ENCODE peak calls at places on chromosomes 16 and 17, in seven cellular contexts. D, P, H, U, E, N and B are unnamed samples. For H3K36me3, the result is how much of the 10 kb centered on the place peaks cover.

GRCh38 chr17:80523054-80523744 is 21.4 kb upstream of the RPTOR start:
- DNase-seq in U (no peak), H (no peak), P (no peak), N (no peak), D (no peak), E (no peak), B (peak)

GRCh38 chr17:65684631-65685030 is 123.2 kb upstream of the AXIN2 start:
- DNase-seq in H (no peak), D (no peak), P (no peak), N (no peak), U (no peak), E (no peak), B (no peak)

GRCh38 chr16:72740346-72740745 is 307.6 kb downstream of the ZFHX3 start:
- DNase-seq in P (no peak), H (no peak), N (no peak), E (no peak), U (no peak), D (no peak), B (no peak)

GRCh38 chr16:1777375-1778199 is 4.7 kb upstream of the MRPS34 start:
- DNase-seq in U (no peak), H (no peak), D (no peak), N (no peak), P (no peak), E (no peak), B (no peak)

GRCh38 chr17:49315974-49316570 is 46.0 kb downstream of the ZNF652 start:
- DNase-seq in E (no peak), U (no peak), D (peak), H (no peak), P (no peak), N (no peak), B (no peak)

GRCh38 chr17:81129289-81129688 is 36.0 kb upstream of the PVALEF start:
- DNase-seq in U (no peak), P (peak), N (no peak), H (no peak), D (no peak), E (no peak), B (no peak)

GRCh38 chr16:49484454-49484853 is 110.8 kb downstream of the C16orf78 start:
- DNase-seq in N (peak), H (peak), E (peak), D (peak), U (no peak), P (peak), B (no peak)

GRCh38 chr16:66660422-66661209 is 35.9 kb downstream of the CMTM4 start:
- DNase-seq in U (no peak), E (peak), P (peak), D (no peak), N (peak), H (peak), B (peak)

GRCh38 chr17:38550661-38551060 is 55.1 kb downstream of the SRCIN1 start:
- DNase-seq in E (peak), P (no peak), H (peak), D (no peak), U (no peak), N (no peak), B (no peak)

GRCh38 chr17:18964550-18964949 is 12.6 kb downstream of the SLC5A10 start:
- DNase-seq in D (no peak), N (peak), P (no peak), H (no peak), U (no peak), E (no peak), B (no peak)

GRCh38 chr16:78146807-78147206 is 47.4 kb downstream of the WWOX start:
- DNase-seq in P (no peak), E (no peak), D (no peak), N (no peak), U (no peak), H (no peak), B (no peak)

GRCh38 chr16:57423152-57423551 is 18.6 kb downstream of the CCL17 start:
- DNase-seq in N (no peak), U (no peak), H (no peak), D (no peak), P (no peak), E (no peak), B (no peak)

GRCh38 chr16:87189426-87189825 is 127.8 kb downstream of the C16orf95 start:
- DNase-seq in P (no peak), N (no peak), U (no peak), D (no peak), E (no peak), H (no peak), B (no peak)

GRCh38 chr17:19482571-19482970 is 51.1 kb upstream of the SLC47A1 start:
- DNase-seq in D (no peak), N (no peak), E (no peak), U (peak), P (no peak), H (no peak), B (no peak)

GRCh38 chr17:67461228-67461780 is 84.2 kb downstream of the PITPNC1 start:
- DNase-seq in H (no peak), E (no peak), N (no peak), U (no peak), D (no peak), P (no peak), B (no peak)

GRCh38 chr17:73420897-73421296 is 109.1 kb upstream of the CDC42EP4 start:
- DNase-seq in E (no peak), N (no peak), D (peak), H (no peak), U (peak), P (no peak), B (no peak)

GRCh38 chr16:70746708-70747424 is 54.1 kb downstream of the VAC14 start:
- DNase-seq in D (peak), P (no peak), U (peak), N (peak), E (peak), H (peak), B (no peak)

GRCh38 chr17:81869221-81870154 is 1.6 kb downstream of the ARHGDIA start:
- DNase-seq in D (peak), N (peak), P (peak), H (no peak), E (no peak), U (no peak), B (peak)

GRCh38 chr17:66438101-66438500 is 135.7 kb downstream of the PRKCA start:
- DNase-seq in P (no peak), H (no peak), U (no peak), D (peak), E (no peak), N (no peak), B (no peak)

GRCh38 chr17:82745524-82745923 is 6.3 kb upstream of the TBCD start:
- DNase-seq in H (no peak), D (no peak), U (no peak), P (no peak), E (no peak), N (no peak), B (no peak)

GRCh38 chr17:57781386-57782050 is 36.4 kb upstream of the CCDC182 start:
- DNase-seq in U (no peak), N (no peak), P (peak), E (no peak), H (no peak), D (no peak), B (no peak)

GRCh38 chr17:45428050-45428953 is 4.4 kb downstream of the ARHGAP27 start:
- DNase-seq in E (peak), H (peak), P (peak), N (peak), U (peak), D (peak), B (peak)

GRCh38 chr17:8887834-8888703 is 20.6 kb upstream of the PIK3R6 start:
- DNase-seq in N (peak), E (peak), U (no peak), P (peak), D (no peak), H (no peak), B (peak)

GRCh38 chr17:48738803-48739526 is 10.4 kb upstream of the HOXB13 start:
- DNase-seq in N (no peak), U (no peak), E (no peak), H (no peak), P (peak), D (no peak), B (peak)

GRCh38 chr16:27529962-27530361 is 19.8 kb downstream of the GTF3C1 start:
- DNase-seq in U (no peak), D (no peak), P (no peak), E (no peak), N (no peak), H (no peak), B (no peak)

GRCh38 chr16:65375651-65376050 is 253.8 kb upstream of the CDH11 start:
- DNase-seq in P (no peak), D (no peak), E (no peak), N (no peak), H (no peak), U (no peak), B (no peak)

GRCh38 chr17:7022791-7023571 is at the start of gene BCL6B:
- DNase-seq in D (no peak), H (no peak), E (peak), N (peak), P (peak), U (no peak), B (peak)

GRCh38 chr17:29180051-29180787 is at the start of gene MYO18A:
- DNase-seq in N (peak), P (peak), D (peak), H (no peak), U (peak), E (peak), B (peak)

GRCh38 chr17:34675143-34675542 is 95.8 kb downstream of the TMEM132E start:
- DNase-seq in E (no peak), P (no peak), D (no peak), H (peak), U (no peak), N (no peak), B (no peak)

GRCh38 chr16:49281843-49282642 is 405 bp upstream of the CBLN1 start:
- DNase-seq in U (no peak), N (peak), P (peak), D (peak), E (peak), H (no peak), B (peak)

GRCh38 chr17:61482467-61482866 is 30.2 kb downstream of the TBX4 start:
- DNase-seq in U (no peak), H (no peak), N (no peak), P (no peak), D (no peak), E (no peak), B (no peak)

GRCh38 chr16:73048292-73049050 is 543 bp upstream of the ZFHX3 start:
- DNase-seq in N (peak), E (peak), D (no peak), P (peak), U (peak), H (no peak), B (no peak)

GRCh38 chr17:59154335-59154720 is 658 bp downstream of the SKA2 start:
- DNase-seq in U (peak), P (peak), H (peak), D (peak), E (peak), N (peak), B (peak)

GRCh38 chr16:68298907-68299515 is 11.7 kb downstream of the SLC7A6OS start:
- DNase-seq in D (no peak), U (no peak), N (no peak), P (peak), H (peak), E (peak), B (peak)

GRCh38 chr16:69693916-69694315 is 32.4 kb downstream of the NQO1 start:
- DNase-seq in H (no peak), D (no peak), P (no peak), E (no peak), N (no peak), U (no peak), B (no peak)
- H3K36me3 ChIP-seq in H (half or more), D (half or more), P (under half), E (half or more), N (under half), U (half or more), B (under half)

GRCh38 chr16:3021449-3022207 is 1.5 kb downstream of the TNFRSF12A start:
- DNase-seq in E (peak), N (peak), H (peak), P (peak), D (peak), U (peak), B (peak)

GRCh38 chr16:3022697-3023414 is 886 bp downstream of the HCFC1R1 start:
- DNase-seq in U (no peak), D (peak), P (no peak), N (no peak), E (no peak), H (no peak), B (no peak)

GRCh38 chr16:3023415-3023668 is 400 bp downstream of the HCFC1R1 start:
- DNase-seq in P (no peak), U (peak), E (peak), N (peak), H (no peak), D (no peak), B (no peak)

GRCh38 chr16:3020604-3021448 is 658 bp downstream of the TNFRSF12A start:
- DNase-seq in D (peak), N (peak), U (peak), H (peak), P (peak), E (peak), B (no peak)

GRCh38 chr16:3022208-3022696 is 1.5 kb downstream of the HCFC1R1 start:
- DNase-seq in D (no peak), H (peak), N (peak), E (peak), U (peak), P (peak), B (peak)
- H3K4me3 ChIP-seq in D (no peak), H (peak), N (no peak), E (no peak), U (peak), P (peak), B (no peak)

DNA sequence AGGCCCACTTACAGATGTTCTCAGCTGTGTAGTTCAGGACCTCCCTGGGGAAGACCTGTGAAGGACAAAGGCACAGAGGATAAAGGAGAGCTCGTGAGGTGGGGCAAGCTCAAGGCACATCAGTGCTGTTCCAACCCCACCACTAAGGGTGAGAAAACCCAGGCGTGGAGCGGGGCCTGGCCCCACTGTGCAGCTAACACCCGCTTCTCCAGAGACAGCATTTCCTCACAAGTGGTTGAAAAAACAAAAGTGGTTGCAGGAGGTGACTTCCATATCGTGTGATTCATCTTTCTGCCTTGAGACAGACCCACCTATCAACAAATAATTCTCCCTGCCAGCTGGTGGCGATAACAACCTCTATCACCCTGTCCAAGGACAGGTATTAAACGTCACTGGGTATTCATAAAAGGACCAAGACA is 30.0 kb downstream of the SNN start:
- DNase-seq in N (no peak), U (no peak), P (no peak), H (peak), E (no peak), D (peak), B (peak)
- TF ChIP-seq CTCF in N (peak), U (no peak), P (no peak), H (no peak), E (no peak), D (peak), B (peak)

GRCh38 chr16:50674831-50675230 is 6.3 kb downstream of the SNX20 start:
- DNase-seq in D (no peak), U (no peak), N (no peak), P (no peak), H (no peak), E (no peak), B (no peak)
- H3K36me3 ChIP-seq in D (under half), U (under half), N (under half), P (under half), H (under half), E (under half), B (under half)

GRCh38 chr17:72212041-72212440 is 91.2 kb downstream of the SOX9 start:
- DNase-seq in H (no peak), D (no peak), N (no peak), U (no peak), E (no peak), P (no peak), B (no peak)
- H3K4me3 ChIP-seq in H (no peak), D (no peak), N (no peak), U (no peak), E (no peak), P (no peak), B (no peak)